ENCODE peak calls at places on chromosomes 1 and 21, in four cellular contexts. T is OCI-LY7, R is GM23248, B is SK-N-SH. I is an unnamed sample. For H3K9me2, the result is how much of the 10 kb centered on the place peaks cover.

GRCh38 chr1:39871796-39872195 is 11.5 kb downstream of the TRIT1 start:
- DNase-seq in R (no peak), B (no peak), T (no peak), I (no peak)

GRCh38 chr1:112704908-112705627 is 1.9 kb downstream of the RHOC start:
- DNase-seq in R (peak), T (peak), B (peak), I (peak)

GRCh38 chr1:224631471-224632105 is 15.5 kb downstream of the CNIH3 start:
- DNase-seq in B (no peak), R (peak), T (no peak), I (no peak)

GRCh38 chr1:217453816-217454215 is 177.1 kb downstream of the GPATCH2 start:
- DNase-seq in B (peak), T (no peak), R (no peak), I (no peak)

GRCh38 chr21:44370027-44370735 is 16.8 kb downstream of the TRPM2 start:
- DNase-seq in T (no peak), R (peak), B (peak), I (peak)

GRCh38 chr1:73564294-73564693 is 633.7 kb downstream of the LRRIQ3 start:
- DNase-seq in B (no peak), R (no peak), T (no peak), I (no peak)

GRCh38 chr21:35682874-35683549 is 377.3 kb downstream of the SETD4 start:
- DNase-seq in R (no peak), B (no peak), T (no peak), I (no peak)

GRCh38 chr21:15766952-15767603 is 37.3 kb downstream of the USP25 start:
- DNase-seq in R (no peak), T (no peak), B (no peak), I (no peak)

GRCh38 chr1:167276969-167277368 is 56.3 kb downstream of the POU2F1 start:
- DNase-seq in R (no peak), B (no peak), T (no peak), I (no peak)

GRCh38 chr1:3876716-3877115 is 19.4 kb downstream of the DFFB start:
- DNase-seq in R (no peak), B (no peak), T (no peak), I (no peak)

GRCh38 chr1:204842892-204843291 is 27.8 kb upstream of the NFASC start:
- DNase-seq in B (no peak), R (peak), T (no peak), I (peak)

GRCh38 chr1:101683561-101683960 is 313.2 kb downstream of the OLFM3 start:
- DNase-seq in T (no peak), B (no peak), R (no peak), I (peak)

GRCh38 chr21:27429612-27430361 is 462.9 kb upstream of the ADAMTS5 start:
- DNase-seq in R (peak), T (no peak), B (no peak), I (no peak)

GRCh38 chr1:36085126-36085525 is 1.2 kb downstream of the TEKT2 start:
- DNase-seq in T (no peak), R (no peak), B (no peak), I (no peak)

GRCh38 chr21:43287111-43287973 is 118.5 kb downstream of the CRYAA start:
- DNase-seq in R (no peak), B (no peak), T (no peak), I (no peak)

GRCh38 chr21:44301093-44301492 is 1.2 kb downstream of the PFKL start:
- DNase-seq in T (peak), B (no peak), R (peak), I (no peak)

GRCh38 chr21:46597896-46598343 is 7.0 kb downstream of the S100B start:
- DNase-seq in B (no peak), T (no peak), R (no peak), I (no peak)

GRCh38 chr1:54980528-54981241 is at the start of gene TMEM61:
- DNase-seq in B (peak), R (peak), T (no peak), I (peak)

GRCh38 chr1:181607524-181607923 is 124.2 kb downstream of the CACNA1E start:
- DNase-seq in T (no peak), B (no peak), R (no peak), I (no peak)
- H3K9me2 ChIP-seq in T (under half), B (under half), R (under half), I (under half)

GRCh38 chr1:110672753-110673108 is 2.0 kb downstream of the KCNA3 start:
- DNase-seq in R (no peak), B (no peak), T (peak), I (no peak)

GRCh38 chr1:110672001-110672752 is 2.6 kb downstream of the KCNA3 start:
- DNase-seq in B (peak), R (peak), T (peak), I (no peak)

GRCh38 chr1:110671323-110671722 is 3.4 kb downstream of the KCNA3 start:
- DNase-seq in T (peak), B (no peak), R (no peak), I (no peak)

GRCh38 chr1:110668523-110668922 is 6.2 kb downstream of the KCNA3 start:
- DNase-seq in R (no peak), B (no peak), T (no peak), I (no peak)

GRCh38 chr1:110667766-110668165 is 7.0 kb downstream of the KCNA3 start:
- DNase-seq in B (no peak), R (no peak), T (no peak), I (no peak)
- H3K27ac ChIP-seq in B (no peak), R (no peak), T (no peak), I (no peak)

GRCh38 chr1:78607334-78607927 is 12.8 kb upstream of the IFI44L start:
- DNase-seq in T (peak), R (peak), B (peak), I (peak)
- H3K9me2 ChIP-seq in T (under half), R (under half), B (under half), I (under half)

GRCh38 chr1:168907053-168907452 is 178.0 kb upstream of the DPT start:
- DNase-seq in R (no peak), B (no peak), T (no peak), I (peak)

GRCh38 chr1:168905631-168906030 is 176.6 kb upstream of the DPT start:
- DNase-seq in R (no peak), T (no peak), B (no peak), I (no peak)

GRCh38 chr1:168903237-168903830 is 174.3 kb upstream of the DPT start:
- DNase-seq in T (no peak), B (no peak), R (peak), I (no peak)

GRCh38 chr1:168906367-168906766 is 177.4 kb upstream of the DPT start:
- DNase-seq in T (no peak), B (no peak), R (no peak), I (no peak)

DNA sequence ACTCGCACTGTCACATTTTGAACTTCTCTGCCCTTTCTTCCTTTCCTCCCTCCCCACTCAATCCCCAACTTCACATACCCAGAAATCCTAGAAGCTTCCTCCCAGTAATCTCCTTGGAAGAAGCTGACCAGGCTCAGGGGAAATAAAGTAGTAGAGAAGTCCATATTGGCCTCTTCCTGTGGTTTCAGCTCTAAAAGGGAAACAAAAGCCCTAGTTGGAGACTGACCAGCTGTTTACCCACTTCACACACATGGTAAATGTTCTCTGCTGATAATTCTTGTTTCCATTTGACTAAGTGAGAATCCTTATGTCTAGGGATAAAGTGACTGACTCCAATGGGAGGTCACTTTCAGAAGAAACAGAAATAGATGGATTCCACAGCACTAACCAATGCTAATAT is 178.8 kb upstream of the DPT start:
- DNase-seq in B (no peak), T (no peak), R (no peak), I (no peak)
- H3K27ac ChIP-seq in B (no peak), T (no peak), R (no peak), I (peak)

DNA sequence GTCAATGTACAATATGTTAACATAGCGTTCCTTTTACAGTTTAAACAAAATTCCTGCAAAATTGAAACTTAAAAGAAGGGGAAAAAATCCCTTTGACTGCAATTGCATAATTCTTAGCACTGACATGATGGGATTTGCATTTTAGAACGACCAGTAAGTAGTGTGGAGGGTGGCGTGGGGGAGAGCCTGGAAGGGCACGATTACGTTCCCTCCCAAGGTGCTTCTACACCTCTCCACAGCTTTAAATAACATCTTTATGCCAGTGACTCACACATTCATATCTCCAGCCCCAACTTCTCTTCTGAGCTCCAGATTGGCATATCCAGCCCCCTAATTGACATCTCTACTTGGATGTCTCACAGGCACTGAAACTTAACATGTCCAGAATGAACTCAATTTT is 64.3 kb downstream of the OLFML3 start:
- DNase-seq in B (no peak), R (no peak), T (no peak), I (no peak)
- H3K9me2 ChIP-seq in B (under half), R (under half), T (under half), I (under half)

GRCh38 chr21:29125199-29125598 is 5.2 kb upstream of the MAP3K7CL start:
- DNase-seq in B (no peak), T (peak), R (no peak), I (no peak)
- H3K27ac ChIP-seq in B (no peak), T (peak), R (no peak), I (no peak)

DNA sequence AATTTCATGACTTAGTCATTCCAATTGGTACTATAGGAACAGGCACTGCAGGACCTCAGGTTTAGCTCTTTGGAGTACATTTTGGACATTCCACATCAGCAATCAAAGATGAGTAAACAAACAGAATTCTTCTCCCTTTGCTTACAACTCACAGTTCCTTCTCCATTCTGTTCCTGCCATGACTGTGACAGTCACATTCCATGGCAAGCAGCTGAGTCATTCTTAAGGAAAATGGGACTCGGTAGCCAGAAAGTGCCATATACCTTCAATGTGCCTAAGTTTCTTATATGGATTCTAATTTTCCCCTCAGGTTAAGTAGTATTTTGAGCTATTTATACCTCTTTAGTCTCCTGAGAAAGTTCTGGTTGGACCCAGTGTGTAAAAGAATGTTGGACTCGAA is 25.6 kb downstream of the CRCT1 start:
- DNase-seq in B (no peak), T (no peak), R (no peak), I (no peak)
- H3K9me2 ChIP-seq in B (under half), T (under half), R (under half), I (under half)

DNA sequence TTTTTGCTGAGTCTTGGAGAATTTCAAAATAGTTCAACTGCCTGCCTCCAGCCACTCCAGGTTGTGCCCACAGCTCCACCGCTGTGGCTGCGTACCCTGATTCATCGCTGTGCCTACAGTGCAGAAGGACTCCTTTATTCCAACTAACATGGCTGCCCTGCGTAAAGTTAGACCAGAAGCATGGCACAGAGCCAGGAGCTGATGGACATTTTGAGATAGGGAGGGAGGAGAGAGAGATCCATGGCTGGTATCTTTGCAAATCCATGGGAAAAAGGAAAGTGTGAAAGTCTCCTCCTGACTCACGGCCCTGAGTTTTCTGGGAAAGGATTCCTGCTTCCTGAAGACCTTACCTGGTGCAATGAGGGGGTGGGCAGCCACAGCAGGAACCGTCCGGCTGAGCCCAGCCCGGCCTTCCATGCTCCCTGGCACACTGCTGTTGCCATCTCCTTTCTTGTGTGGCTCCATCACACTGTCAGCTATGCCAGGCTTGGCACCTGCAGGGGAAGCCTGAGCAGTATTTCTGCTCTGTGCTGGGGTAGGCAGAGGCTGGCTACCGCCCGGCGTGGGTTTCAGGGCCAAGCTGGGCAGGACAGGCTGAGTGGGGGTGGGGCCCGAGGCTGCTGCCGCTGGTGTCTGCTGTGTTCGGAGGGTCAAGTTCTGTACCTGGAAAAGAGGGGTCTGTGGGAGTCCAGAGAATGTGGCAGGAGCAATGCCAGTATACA is 46.0 kb upstream of the A3GALT2 start:
- DNase-seq in R (no peak), T (no peak), B (peak), I (no peak)
- H3K27ac ChIP-seq in R (no peak), T (no peak), B (peak), I (no peak)

DNA sequence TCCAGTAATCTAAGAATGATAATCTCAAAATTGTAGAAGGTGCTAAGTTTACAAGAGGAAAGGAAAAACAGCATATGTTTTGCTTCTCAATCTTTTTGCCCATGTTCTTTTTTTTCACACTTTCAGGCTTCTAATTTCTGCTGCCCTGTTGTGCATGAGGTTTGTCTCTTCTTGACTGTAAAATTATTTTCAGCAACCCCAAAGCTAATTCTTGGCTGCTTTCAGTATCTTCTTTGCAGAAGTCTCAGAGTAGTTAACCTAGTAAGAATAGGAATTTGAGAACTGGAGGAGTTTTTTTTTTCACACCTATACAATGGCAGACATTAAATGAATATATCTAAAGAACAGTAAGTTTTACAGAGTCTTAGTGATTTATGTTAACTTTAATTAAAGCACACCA is 26.4 kb downstream of the DENND2D start:
- DNase-seq in B (no peak), T (no peak), R (no peak), I (no peak)
- H3K9me2 ChIP-seq in B (under half), T (under half), R (under half), I (under half)

I was measured in hepatocyte.